ENCODE peak calls at places on chromosome 13, in five cellular contexts. X is brain microvascular endothelial cell, E is fibroblast of villous mesenchyme, F is adrenal gland, O is bronchial epithelial cell. Y is an unnamed sample.

GRCh38 chr13:57063007-57063406 is 77.7 kb upstream of the PRR20A start:
- DNase-seq in O (no peak), E (no peak), F (no peak), X (no peak), Y (no peak)

GRCh38 chr13:113403255-113404104 is 39.5 kb upstream of the GRTP1 start:
- DNase-seq in E (no peak), F (no peak), O (no peak), X (no peak), Y (no peak)

GRCh38 chr13:48993150-48993549 is 17.4 kb downstream of the FNDC3A start:
- DNase-seq in X (no peak), O (no peak), E (no peak), F (no peak), Y (no peak)

GRCh38 chr13:100875392-100876043 is 200.9 kb upstream of the TMTC4 start:
- DNase-seq in X (peak), O (peak), F (no peak), E (peak), Y (peak)

GRCh38 chr13:106433066-106433465 is 102.4 kb downstream of the EFNB2 start:
- DNase-seq in E (peak), X (no peak), O (peak), F (no peak), Y (peak)

GRCh38 chr13:44903596-44903995 is 85.7 kb downstream of the NUFIP1 start:
- DNase-seq in X (peak), E (peak), O (no peak), F (peak), Y (peak)

GRCh38 chr13:99859178-99860177 is 112.1 kb downstream of the ZIC5 start:
- DNase-seq in E (no peak), F (no peak), O (no peak), X (no peak), Y (no peak)

GRCh38 chr13:113421673-113422270 is 31.5 kb downstream of the ADPRHL1 start:
- DNase-seq in X (no peak), O (no peak), F (no peak), E (peak), Y (peak)

GRCh38 chr13:40181203-40181845 is 485.1 kb downstream of the FOXO1 start:
- DNase-seq in X (peak), E (peak), F (peak), O (peak), Y (peak)

GRCh38 chr13:59801107-59801880 is 362.4 kb downstream of the DIAPH3 start:
- DNase-seq in X (no peak), O (no peak), F (no peak), E (no peak), Y (no peak)

GRCh38 chr13:51819544-51819943 is 15.6 kb upstream of the DHRS12 start:
- DNase-seq in F (no peak), X (no peak), O (no peak), E (no peak), Y (no peak)

GRCh38 chr13:93987458-93987857 is 492.0 kb downstream of the DCT start:
- DNase-seq in F (no peak), X (no peak), E (no peak), O (no peak), Y (no peak)

GRCh38 chr13:73335226-73335625 is 276.4 kb downstream of the KLF5 start:
- DNase-seq in E (peak), F (no peak), O (peak), X (peak), Y (peak)

GRCh38 chr13:60679131-60679530 is 282.1 kb downstream of the TDRD3 start:
- DNase-seq in O (peak), F (no peak), X (no peak), E (no peak), Y (no peak)

GRCh38 chr13:53028063-53028462 is 550 bp upstream of the OLFM4 start:
- DNase-seq in X (no peak), E (no peak), F (no peak), O (no peak), Y (no peak)

GRCh38 chr13:106568225-106569003 is 477 bp upstream of the ARGLU1 start:
- DNase-seq in E (no peak), O (no peak), X (no peak), F (no peak), Y (peak)

GRCh38 chr13:74287672-74288169 is 153.5 kb upstream of the KLF12 start:
- DNase-seq in X (peak), E (peak), O (peak), F (peak), Y (peak)

GRCh38 chr13:61128850-61129645 is 286.6 kb downstream of the PCDH20 start:
- DNase-seq in X (no peak), O (peak), F (no peak), E (no peak), Y (no peak)

GRCh38 chr13:41655997-41656396 is 198.6 kb downstream of the RGCC start:
- DNase-seq in X (no peak), E (no peak), F (no peak), O (no peak), Y (no peak)

GRCh38 chr13:44437356-44438233 is 64.0 kb downstream of the SERP2 start:
- DNase-seq in O (peak), E (peak), X (no peak), F (no peak), Y (peak)

GRCh38 chr13:86848716-86849115 is 822.5 kb upstream of the SLITRK5 start:
- DNase-seq in X (no peak), E (no peak), F (no peak), O (no peak), Y (no peak)

GRCh38 chr13:53775807-53776206 is 747.2 kb downstream of the OLFM4 start:
- DNase-seq in F (no peak), X (no peak), O (no peak), E (no peak), Y (no peak)

GRCh38 chr13:48838193-48839000 is 137.3 kb upstream of the FNDC3A start:
- DNase-seq in E (peak), F (no peak), X (no peak), O (no peak), Y (no peak)

GRCh38 chr13:66748712-66749111 is 481.4 kb downstream of the PCDH9 start:
- DNase-seq in X (no peak), O (peak), E (no peak), F (no peak), Y (no peak)

GRCh38 chr13:91362908-91363307 is 15.4 kb downstream of the MIR17HG start:
- DNase-seq in X (no peak), O (no peak), E (no peak), F (no peak), Y (no peak)

GRCh38 chr13:37070956-37071355 is 11.5 kb upstream of the SUPT20H start:
- DNase-seq in X (no peak), O (no peak), E (no peak), F (no peak), Y (peak)

GRCh38 chr13:109995578-109995977 is 209.2 kb upstream of the IRS2 start:
- DNase-seq in X (no peak), E (no peak), F (no peak), O (no peak), Y (no peak)

GRCh38 chr13:108363651-108364050 is 94.1 kb downstream of the TNFSF13B start:
- DNase-seq in O (no peak), X (no peak), F (no peak), E (no peak), Y (no peak)

GRCh38 chr13:93290503-93290902 is 63.9 kb downstream of the GPC6 start:
- DNase-seq in X (no peak), F (no peak), O (peak), E (peak), Y (peak)

GRCh38 chr13:53200498-53201453 is 172.2 kb downstream of the OLFM4 start:
- DNase-seq in E (peak), X (no peak), F (peak), O (no peak), Y (peak)

GRCh38 chr13:93925976-93926375 is 553.5 kb downstream of the DCT start:
- DNase-seq in O (no peak), F (no peak), E (no peak), X (no peak), Y (no peak)

GRCh38 chr13:77016888-77017623 is 9.9 kb downstream of the FBXL3 start:
- DNase-seq in X (no peak), F (no peak), O (no peak), E (no peak), Y (no peak)
- TF ChIP-seq CTCF in X (no peak), F (no peak), O (no peak), E (no peak), Y (no peak)

GRCh38 chr13:50152224-50152623 is 137.0 kb downstream of the KCNRG start:
- DNase-seq in X (no peak), O (no peak), F (no peak), E (no peak), Y (no peak)
- H3K4me3 ChIP-seq in X (no peak), O (no peak), F (peak), E (peak), Y (peak)

DNA sequence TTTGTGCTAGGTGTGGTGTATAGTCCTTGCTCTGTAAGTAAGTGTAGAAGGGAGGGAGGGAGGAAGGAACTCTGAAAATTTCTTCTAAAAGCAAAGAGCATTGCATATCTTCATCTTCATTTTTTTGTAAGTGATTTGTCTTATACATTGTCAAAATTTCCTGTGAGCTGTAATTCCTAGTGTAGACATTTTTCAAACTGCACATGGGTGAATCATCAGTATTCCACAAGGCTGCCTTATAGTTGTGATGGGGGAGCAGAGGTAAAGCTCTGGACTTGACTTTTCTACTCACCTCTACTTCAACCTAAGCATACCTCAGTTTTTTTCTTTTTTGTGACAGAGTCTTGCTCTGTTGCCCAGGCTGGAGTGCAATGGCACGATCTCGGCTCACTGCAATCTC is 86.9 kb downstream of the CDK8 start:
- DNase-seq in X (peak), E (no peak), O (no peak), F (no peak), Y (no peak)
- TF ChIP-seq CTCF in X (no peak), E (no peak), O (no peak), F (no peak), Y (no peak)

GRCh38 chr13:97280478-97280877 is 58.3 kb downstream of the MBNL2 start:
- DNase-seq in O (no peak), X (no peak), E (peak), F (no peak), Y (no peak)
- H3K4me3 ChIP-seq in O (no peak), X (no peak), E (no peak), F (no peak), Y (no peak)

GRCh38 chr13:24161010-24161775 is 673 bp downstream of the SPATA13 start:
- DNase-seq in E (no peak), O (no peak), F (peak), X (no peak), Y (no peak)
- TF ChIP-seq CTCF in E (no peak), O (no peak), F (no peak), X (no peak), Y (no peak)

DNA sequence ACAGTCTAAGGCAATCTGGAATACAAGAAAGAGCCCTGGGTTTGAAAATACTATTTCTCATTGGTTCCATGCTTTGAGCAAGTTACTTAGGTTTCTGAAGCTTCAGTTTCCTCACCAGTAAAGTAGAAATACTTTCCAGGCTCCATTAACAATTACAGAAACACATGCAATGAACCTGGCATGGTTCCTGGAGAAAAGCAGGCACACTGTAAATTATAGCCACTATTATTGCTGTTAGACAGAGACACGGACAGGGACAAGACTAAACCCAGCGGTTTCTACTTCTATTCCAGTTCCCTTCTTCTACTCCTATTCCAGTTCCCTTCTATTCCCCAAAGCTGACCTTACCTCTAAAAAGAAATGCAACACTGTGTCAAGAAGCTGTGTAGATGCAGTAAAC is 41.2 kb downstream of the MIPEP start:
- DNase-seq in X (no peak), F (no peak), O (no peak), E (peak), Y (no peak)
- H3K4me3 ChIP-seq in X (no peak), F (no peak), O (no peak), E (no peak), Y (no peak)

GRCh38 chr13:111861766-111862366 is 205.1 kb upstream of the SOX1 start:
- DNase-seq in F (no peak), X (no peak), O (no peak), E (no peak), Y (no peak)

GRCh38 chr13:111865046-111865445 is 201.9 kb upstream of the SOX1 start:
- DNase-seq in X (no peak), O (no peak), E (no peak), F (no peak), Y (no peak)

GRCh38 chr13:111864566-111864965 is 202.4 kb upstream of the SOX1 start:
- DNase-seq in F (no peak), X (no peak), O (no peak), E (no peak), Y (no peak)

GRCh38 chr13:111865826-111866225 is 201.1 kb upstream of the SOX1 start:
- DNase-seq in X (no peak), O (no peak), E (no peak), F (no peak), Y (no peak)

DNA sequence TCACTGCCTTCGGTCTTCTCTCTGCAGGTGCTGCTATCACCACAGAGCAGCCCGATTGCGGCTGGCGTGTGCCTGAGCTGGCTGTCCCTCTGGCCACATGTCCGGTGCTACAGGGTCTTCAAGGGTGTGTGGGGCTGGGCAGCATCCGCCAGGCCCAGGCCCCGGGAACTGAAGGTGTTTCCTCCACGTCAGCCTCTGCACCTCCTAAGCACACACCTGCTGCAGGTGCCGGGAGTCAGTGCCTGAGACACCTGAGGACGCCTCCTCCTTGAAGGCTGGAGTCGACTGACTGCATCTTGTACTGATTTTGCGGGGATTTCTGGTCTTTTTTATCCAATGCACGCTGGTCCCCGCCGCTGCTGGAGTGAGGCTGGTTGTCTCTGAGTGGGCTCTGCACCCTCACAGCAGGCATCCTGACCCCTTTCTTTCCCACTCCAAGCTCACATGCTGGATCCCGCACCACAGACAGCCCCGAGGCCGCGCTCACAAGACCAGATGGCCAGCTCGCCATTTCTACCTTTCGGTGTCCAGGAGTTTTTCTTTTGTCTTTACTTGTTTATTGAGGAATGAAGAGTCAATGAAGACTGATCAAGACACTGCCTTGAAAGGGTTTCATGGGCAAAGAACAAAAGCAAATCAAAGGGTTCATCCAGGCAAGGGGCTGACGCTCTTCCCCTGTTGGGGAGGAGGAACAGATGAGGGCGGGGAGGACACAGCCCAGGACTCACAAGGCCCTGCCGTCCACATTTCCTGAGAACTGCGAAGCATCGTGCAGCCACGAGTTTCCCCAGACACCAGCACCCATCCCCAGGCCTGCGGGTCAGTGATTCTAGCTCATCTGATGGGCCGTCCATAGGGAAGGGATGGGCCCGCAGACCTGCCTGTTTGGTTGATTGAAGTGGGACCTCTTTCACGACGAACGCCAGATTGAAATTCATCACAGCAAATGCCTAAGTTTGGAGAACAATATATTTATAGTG is 203.8 kb upstream of the SOX1 start:
- DNase-seq in E (no peak), O (no peak), F (no peak), X (no peak), Y (no peak)
- TF ChIP-seq CTCF in E (no peak), O (no peak), F (no peak), X (no peak), Y (no peak)

GRCh38 chr13:35475960-35476943 is at the start of gene MAB21L1:
- DNase-seq in F (no peak), X (peak), O (no peak), E (no peak), Y (peak)

GRCh38 chr13:35472308-35473008 is 4.0 kb downstream of the MAB21L1 start:
- DNase-seq in F (no peak), O (no peak), X (no peak), E (no peak), Y (peak)

GRCh38 chr13:35471466-35472307 is 4.8 kb downstream of the MAB21L1 start:
- DNase-seq in O (no peak), E (no peak), X (no peak), F (no peak), Y (peak)

GRCh38 chr13:35475131-35475959 is 1.1 kb downstream of the MAB21L1 start:
- DNase-seq in O (peak), E (no peak), F (peak), X (peak), Y (peak)

GRCh38 chr13:35474551-35474950 is 1.9 kb downstream of the MAB21L1 start:
- DNase-seq in F (no peak), X (no peak), O (no peak), E (no peak), Y (peak)
- H3K4me3 ChIP-seq in F (peak), X (peak), O (no peak), E (no peak), Y (peak)

Y was measured in fibroblast of mammary gland.